ENCODE peak calls at places on chromosomes 1 and 21, in eight cellular contexts. B is heart left ventricle, X is PC-9, Y is gastrocnemius medialis, V is IMR-90, C is cardiac muscle cell, N is brain microvascular endothelial cell, F is cardiac fibroblast. R is an unnamed sample.

GRCh38 chr1:74780600-74780999 is 47.6 kb downstream of the TYW3 start:
- DNase-seq in B (no peak), X (no peak), Y (no peak), V (no peak), C (no peak), N (no peak), F (no peak), R (no peak)

GRCh38 chr1:69569983-69570755 is 2.4 kb downstream of the LRRC7 start:
- DNase-seq in B (no peak), X (no peak), Y (no peak), V (no peak), C (peak; percentile 13), N (peak; percentile 43), F (peak; percentile 22), R (peak; percentile 19)

GRCh38 chr1:230383425-230383824 is 42.7 kb downstream of the PGBD5 start:
- DNase-seq in B (no peak), X (no peak), Y (no peak), V (no peak), C (no peak), N (no peak), F (no peak), R (no peak)

GRCh38 chr1:167446946-167447345 is 71.4 kb downstream of the CD247 start:
- DNase-seq in B (no peak), X (no peak), Y (no peak), V (no peak), C (no peak), N (no peak), F (no peak), R (no peak)

GRCh38 chr1:40997096-40997495 is 17.6 kb downstream of the CTPS1 start:
- DNase-seq in B (no peak), X (no peak), Y (no peak), V (no peak), C (no peak), N (no peak), F (no peak), R (no peak)

GRCh38 chr1:203593723-203594122 is 32.9 kb upstream of the ATP2B4 start:
- DNase-seq in B (no peak), X (no peak), Y (no peak), V (peak; percentile 72), C (no peak), N (no peak), F (no peak), R (peak; percentile 66)

GRCh38 chr1:186617860-186618780 is 62.1 kb downstream of the PTGS2 start:
- DNase-seq in B (peak; percentile 33), X (peak; percentile 34), Y (no peak), V (no peak), C (no peak), N (no peak), F (peak; percentile 73), R (peak; percentile 71)

GRCh38 chr1:115771847-115772457 is 3.4 kb upstream of the CASQ2 start:
- DNase-seq in B (peak; percentile 73), X (peak; percentile 74), Y (peak; percentile 60), V (peak; percentile 80), C (peak; percentile 84), N (peak; percentile 78), F (peak; percentile 89), R (peak; percentile 99)

GRCh38 chr1:26970810-26971209 is 10.5 kb upstream of the KDF1 start:
- DNase-seq in B (no peak), X (no peak), Y (no peak), V (no peak), C (no peak), N (no peak), F (peak; percentile 58), R (peak; percentile 54)

GRCh38 chr1:55626326-55626725 is 411.2 kb upstream of the USP24 start:
- DNase-seq in B (no peak), X (no peak), Y (no peak), V (no peak), C (no peak), N (no peak), F (peak; percentile 36), R (peak; percentile 35)

GRCh38 chr1:55444660-55445059 is 229.5 kb upstream of the USP24 start:
- DNase-seq in B (no peak), X (no peak), Y (no peak), V (no peak), C (no peak), N (no peak), F (no peak), R (no peak)

GRCh38 chr1:21598417-21598816 is 70.7 kb downstream of the RAP1GAP start:
- DNase-seq in B (no peak), X (no peak), Y (no peak), V (no peak), C (no peak), N (no peak), F (no peak), R (no peak)

GRCh38 chr1:8651236-8651890 is 166.1 kb downstream of the RERE start:
- DNase-seq in B (no peak), X (no peak), Y (no peak), V (no peak), C (no peak), N (no peak), F (no peak), R (no peak)

GRCh38 chr1:57377731-57378139 is 46.1 kb downstream of the DAB1 start:
- DNase-seq in B (no peak), X (no peak), Y (no peak), V (no peak), C (peak; percentile 61), N (no peak), F (no peak), R (no peak)

GRCh38 chr1:76066390-76066789 is 8.2 kb upstream of the ST6GALNAC3 start:
- DNase-seq in B (no peak), X (no peak), Y (no peak), V (peak; percentile 67), C (no peak), N (peak; percentile 14), F (no peak), R (peak; percentile 36)

GRCh38 chr1:62144238-62144831 is 50.3 kb upstream of the L1TD1 start:
- DNase-seq in B (no peak), X (peak; percentile 49), Y (no peak), V (peak; percentile 52), C (peak; percentile 55), N (peak; percentile 71), F (peak; percentile 71), R (peak; percentile 55)

GRCh38 chr1:93221913-93222312 is 41.4 kb downstream of the CCDC18 start:
- DNase-seq in B (no peak), X (no peak), Y (no peak), V (peak; percentile 20), C (no peak), N (no peak), F (no peak), R (peak; percentile 82)

GRCh38 chr1:65075123-65075976 is 72.7 kb upstream of the AK4 start:
- DNase-seq in B (peak; percentile 53), X (peak; percentile 29), Y (peak; percentile 32), V (peak; percentile 67), C (peak; percentile 71), N (peak; percentile 58), F (peak; percentile 85), R (peak; percentile 73)

GRCh38 chr1:111191496-111191895 is 8.9 kb downstream of the DENND2D start:
- DNase-seq in B (no peak), X (no peak), Y (no peak), V (peak; percentile 89), C (no peak), N (peak; percentile 22), F (peak; percentile 44), R (peak; percentile 59)

GRCh38 chr1:2275796-2276536 is 47.8 kb downstream of the SKI start:
- DNase-seq in B (no peak), X (no peak), Y (no peak), V (peak; percentile 49), C (no peak), N (no peak), F (peak; percentile 79), R (peak; percentile 42)

GRCh38 chr1:101284021-101284420 is 47.2 kb downstream of the S1PR1 start:
- DNase-seq in B (no peak), X (no peak), Y (no peak), V (no peak), C (no peak), N (no peak), F (no peak), R (no peak)

GRCh38 chr1:43564617-43565348 is 34.1 kb downstream of the PTPRF start:
- DNase-seq in B (no peak), X (no peak), Y (no peak), V (no peak), C (no peak), N (no peak), F (no peak), R (no peak)

GRCh38 chr1:18963968-18964367 is 7.5 kb upstream of the IFFO2 start:
- DNase-seq in B (no peak), X (no peak), Y (no peak), V (no peak), C (no peak), N (no peak), F (no peak), R (no peak)

DNA sequence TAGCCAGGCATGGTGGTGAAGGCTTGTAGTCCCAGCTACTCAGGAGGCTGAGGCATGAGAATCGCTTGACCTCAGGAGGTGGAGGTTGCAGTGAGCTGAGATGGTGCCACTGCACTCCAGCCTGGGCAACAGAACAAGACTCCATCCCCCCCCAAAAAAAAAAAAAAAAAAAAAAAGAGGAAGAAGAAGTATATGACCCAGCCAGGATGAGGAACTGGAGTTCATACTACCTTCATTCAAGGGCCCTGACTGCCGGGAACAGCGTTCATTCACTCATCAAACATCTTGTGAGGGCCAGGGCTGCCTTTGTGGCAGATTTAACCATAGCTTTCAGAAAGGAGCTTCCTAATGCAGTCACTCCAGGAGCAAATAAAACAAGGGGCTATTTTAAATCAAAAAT is 127.6 kb downstream of the MRPS6 start:
- DNase-seq in B (no peak), X (no peak), Y (no peak), V (no peak), C (no peak), N (no peak), F (no peak), R (no peak)
- H3K4me3 ChIP-seq in B (no peak overlapping the region), X (no peak overlapping the region), Y (no peak overlapping the region), V (no peak overlapping the region), C (peak overlapping the region; percentile 20), N (no peak overlapping the region), F (no peak overlapping the region), R (no peak overlapping the region)

GRCh38 chr21:42679319-42679981 is 26.0 kb downstream of the PDE9A start:
- DNase-seq in B (no peak), X (no peak), Y (no peak), V (no peak), C (no peak), N (no peak), F (no peak), R (no peak)
- TF ChIP-seq CTCF in B (no peak), X (no peak), Y (no peak), V (no peak), C (no peak), N (no peak), F (no peak), R (no peak)

DNA sequence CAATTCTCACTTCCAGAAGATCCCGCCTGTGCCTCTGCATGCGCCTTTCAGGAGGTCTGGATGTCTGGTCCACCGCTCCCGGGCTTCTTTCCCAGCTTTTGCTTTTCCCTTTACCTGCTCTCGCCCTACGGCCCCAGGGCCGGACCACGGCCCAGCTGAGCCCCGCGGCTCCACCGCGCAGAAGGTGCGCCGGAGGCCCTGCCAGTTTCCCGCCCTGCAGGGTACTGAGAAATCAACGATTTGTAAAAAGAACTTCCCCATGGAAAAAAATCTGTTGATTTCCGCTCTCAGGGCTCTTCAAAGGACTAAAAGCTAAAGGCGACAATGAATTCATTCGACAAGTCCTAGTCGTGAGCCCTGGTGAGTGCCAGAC is 7.0 kb upstream of the RNU1-2 start:
- DNase-seq in B (no peak), X (no peak), Y (no peak), V (no peak), C (no peak), N (no peak), F (peak; percentile 20), R (no peak)
- H3K4me3 ChIP-seq in B (peak overlapping the region; percentile 66), X (peak overlapping the region; percentile 65), Y (peak overlapping the region; percentile 67), V (peak overlapping the region; percentile 38), C (peak overlapping the region; percentile 26), N (peak overlapping the region; percentile 63), F (peak overlapping the region; percentile 63), R (peak overlapping the region; percentile 66)

GRCh38 chr1:50667710-50668356 is 244.6 kb upstream of the DMRTA2 start:
- DNase-seq in B (no peak), X (no peak), Y (no peak), V (peak; percentile 34), C (no peak), N (peak; percentile 35), F (no peak), R (no peak)
- TF ChIP-seq CTCF in B (no peak), X (no peak), Y (no peak), V (no peak), C (no peak), N (no peak), F (no peak), R (no peak)

R was measured in epithelial cell of esophagus.